ENCODE peak calls at places on chromosomes 6 and 20, in six cellular contexts. O is adrenal gland; W is psoas muscle; H is body of pancreas; G is CD8-positive, alpha-beta memory T cell; R is cardiac muscle cell. L is an unnamed sample.
A peak's percentile ranks its signal among the peaks of the same experiment; 100 is the strongest.

GRCh38 chr6:9136141-9136865 is 701.0 kb upstream of the SLC35B3 start:
- DNase-seq in O (no peak), W (no peak), H (no peak), G (no peak), R (no peak), L (no peak)

GRCh38 chr6:89597988-89598387 is 40.6 kb downstream of the LYRM2 start:
- DNase-seq in O (no peak), W (no peak), H (peak; percentile 16), G (no peak), R (peak; percentile 62), L (no peak)

GRCh38 chr20:49276895-49277785 is 717 bp downstream of the ZNFX1 start:
- DNase-seq in O (peak; percentile 59), W (peak; percentile 68), H (peak; percentile 43), G (peak; percentile 26), R (no peak), L (peak; percentile 19)

GRCh38 chr6:39823187-39823815 is 31.1 kb downstream of the DAAM2 start:
- DNase-seq in O (peak; percentile 62), W (peak; percentile 90), H (no peak), G (no peak), R (peak; percentile 38), L (no peak)

GRCh38 chr6:147695819-147696218 is 187.3 kb downstream of the SAMD5 start:
- DNase-seq in O (no peak), W (no peak), H (no peak), G (no peak), R (no peak), L (no peak)

GRCh38 chr6:27901801-27902200 is 10.4 kb downstream of the OR2B2 start:
- DNase-seq in O (no peak), W (no peak), H (no peak), G (no peak), R (peak; percentile 4), L (no peak)

GRCh38 chr6:147758305-147758704 is 249.8 kb downstream of the SAMD5 start:
- DNase-seq in O (no peak), W (no peak), H (no peak), G (no peak), R (no peak), L (no peak)

GRCh38 chr6:5638666-5639065 is 368.1 kb downstream of the NRN1 start:
- DNase-seq in O (no peak), W (no peak), H (no peak), G (no peak), R (no peak), L (no peak)

GRCh38 chr6:2111162-2111677 is 134.2 kb downstream of the GMDS start:
- DNase-seq in O (no peak), W (no peak), H (no peak), G (no peak), R (peak; percentile 82), L (no peak)

GRCh38 chr20:47821481-47822100 is 36.3 kb upstream of the SULF2 start:
- DNase-seq in O (no peak), W (no peak), H (no peak), G (no peak), R (no peak), L (no peak)

GRCh38 chr6:71419217-71419953 is 130.8 kb downstream of the OGFRL1 start:
- DNase-seq in O (no peak), W (no peak), H (peak; percentile 22), G (no peak), R (no peak), L (no peak)

GRCh38 chr6:39961178-39961577 is 26.9 kb upstream of the MOCS1 start:
- DNase-seq in O (no peak), W (no peak), H (no peak), G (no peak), R (peak; percentile 72), L (no peak)

GRCh38 chr20:8132632-8133587 is 844 bp downstream of the PLCB1 start:
- DNase-seq in O (peak; percentile 67), W (peak; percentile 80), H (peak; percentile 69), G (no peak), R (peak; percentile 51), L (no peak)

GRCh38 chr6:82025271-82025670 is 222.3 kb downstream of the IBTK start:
- DNase-seq in O (no peak), W (no peak), H (no peak), G (no peak), R (no peak), L (no peak)

GRCh38 chr6:87641065-87641692 is 51.2 kb downstream of the ORC3 start:
- DNase-seq in O (no peak), W (no peak), H (no peak), G (no peak), R (no peak), L (no peak)

GRCh38 chr6:106688177-106688951 is 59.0 kb downstream of the QRSL1 start:
- DNase-seq in O (no peak), W (no peak), H (no peak), G (no peak), R (no peak), L (no peak)

GRCh38 chr20:47710665-47711045 is 74.6 kb downstream of the SULF2 start:
- DNase-seq in O (no peak), W (no peak), H (no peak), G (no peak), R (no peak), L (no peak)

GRCh38 chr20:25277051-25277801 is 29.3 kb downstream of the PYGB start:
- DNase-seq in O (peak; percentile 15), W (peak; percentile 39), H (peak; percentile 9), G (no peak), R (no peak), L (no peak)

GRCh38 chr6:36659271-36659670 is 19.2 kb upstream of the CDKN1A start:
- DNase-seq in O (no peak), W (no peak), H (no peak), G (no peak), R (peak; percentile 98), L (no peak)

GRCh38 chr6:83417880-83418663 is 12.8 kb downstream of the ME1 start:
- DNase-seq in O (no peak), W (no peak), H (no peak), G (no peak), R (peak; percentile 81), L (no peak)

GRCh38 chr20:18254615-18255014 is 33.7 kb upstream of the ZNF133 start:
- DNase-seq in O (no peak), W (no peak), H (no peak), G (no peak), R (no peak), L (no peak)

GRCh38 chr20:41657655-41658054 is 39.5 kb upstream of the CHD6 start:
- DNase-seq in O (no peak), W (no peak), H (no peak), G (no peak), R (no peak), L (no peak)

GRCh38 chr6:113971786-113972185 is 838 bp upstream of the HDAC2 start:
- DNase-seq in O (no peak), W (no peak), H (no peak), G (no peak), R (peak; percentile 40), L (no peak)

GRCh38 chr20:11851646-11852045 is 66.0 kb upstream of the BTBD3 start:
- DNase-seq in O (no peak), W (no peak), H (no peak), G (no peak), R (no peak), L (no peak)

GRCh38 chr20:11350126-11351005 is 567.3 kb upstream of the BTBD3 start:
- DNase-seq in O (no peak), W (no peak), H (no peak), G (no peak), R (peak; percentile 89), L (no peak)

GRCh38 chr20:49660912-49661311 is 52.8 kb downstream of the B4GALT5 start:
- DNase-seq in O (no peak), W (no peak), H (no peak), G (no peak), R (no peak), L (no peak)

GRCh38 chr6:167569041-167569805 is 244.3 kb downstream of the TTLL2 start:
- DNase-seq in O (no peak), W (no peak), H (no peak), G (no peak), R (no peak), L (no peak)

GRCh38 chr6:142374965-142375733 is 73.3 kb downstream of the ADGRG6 start:
- DNase-seq in O (no peak), W (no peak), H (no peak), G (no peak), R (peak; percentile 80), L (no peak)

GRCh38 chr6:26365633-26365995 is 616 bp downstream of the BTN3A2 start:
- DNase-seq in O (no peak), W (no peak), H (no peak), G (no peak), R (no peak), L (no peak)

GRCh38 chr20:56515657-56516381 is 8.7 kb upstream of the FAM209A start:
- DNase-seq in O (no peak), W (no peak), H (no peak), G (no peak), R (peak; percentile 42), L (no peak)

GRCh38 chr6:41318648-41319565 is 16.5 kb upstream of the NCR2 start:
- DNase-seq in O (peak; percentile 80), W (peak; percentile 88), H (peak; percentile 76), G (peak; percentile 81), R (peak; percentile 88), L (peak; percentile 83)
- H3K4me3 ChIP-seq in O (no peak overlapping the region), W (peak overlapping the region; percentile 51), H (no peak overlapping the region), G (peak overlapping the region; percentile 34), R (no peak overlapping the region), L (no peak overlapping the region)

GRCh38 chr20:62045529-62046277 is 20.0 kb downstream of the TAF4 start:
- DNase-seq in O (no peak), W (no peak), H (no peak), G (no peak), R (no peak), L (no peak)
- H3K4me1 ChIP-seq in O (peaks cover 19% of the 10 kb centered on the region), W (peaks cover 12% of the 10 kb centered on the region), H (peaks cover 14% of the 10 kb centered on the region), G (no peaks in the 10 kb centered on the region), R (no peaks in the 10 kb centered on the region), L (no peaks in the 10 kb centered on the region)

GRCh38 chr6:33295621-33296369 is 2.9 kb downstream of the RGL2 start:
- DNase-seq in O (no peak), W (no peak), H (no peak), G (no peak), R (no peak), L (no peak)

GRCh38 chr6:33297956-33298772 is 578 bp downstream of the RGL2 start:
- DNase-seq in O (peak; percentile 90), W (peak; percentile 78), H (peak; percentile 59), G (peak; percentile 74), R (peak; percentile 87), L (peak; percentile 54)

GRCh38 chr6:33298773-33299236 is at the start of gene RGL2:
- DNase-seq in O (peak; percentile 85), W (peak; percentile 94), H (peak; percentile 82), G (no peak), R (peak; percentile 75), L (no peak)

GRCh38 chr6:33297406-33297955 is 1.3 kb downstream of the RGL2 start:
- DNase-seq in O (peak; percentile 70), W (peak; percentile 69), H (peak; percentile 62), G (no peak), R (no peak), L (no peak)

GRCh38 chr6:33296797-33297405 is 1.8 kb downstream of the RGL2 start:
- DNase-seq in O (no peak), W (no peak), H (no peak), G (no peak), R (no peak), L (no peak)
- H3K36me3 ChIP-seq in O (no peaks in the 10 kb centered on the region), W (peaks cover 55% of the 10 kb centered on the region), H (peaks cover 1% of the 10 kb centered on the region), G (peaks cover 22% of the 10 kb centered on the region), R (peaks cover 8% of the 10 kb centered on the region), L (peaks cover 39% of the 10 kb centered on the region)

GRCh38 chr6:31450736-31451135 is 47.2 kb upstream of the MICB start:
- DNase-seq in O (no peak), W (no peak), H (no peak), G (no peak), R (no peak), L (no peak)
- H3K4me3 ChIP-seq in O (no peak overlapping the region), W (no peak overlapping the region), H (no peak overlapping the region), G (no peak overlapping the region), R (no peak overlapping the region), L (no peak overlapping the region)

GRCh38 chr6:148758492-148758891 is 11.7 kb downstream of the UST start:
- DNase-seq in O (no peak), W (no peak), H (no peak), G (no peak), R (peak; percentile 23), L (no peak)
- H3K4me1 ChIP-seq in O (peaks cover 21% of the 10 kb centered on the region), W (no peaks in the 10 kb centered on the region), H (peaks cover 15% of the 10 kb centered on the region), G (peaks cover 34% of the 10 kb centered on the region), R (peaks cover 26% of the 10 kb centered on the region), L (peaks cover 37% of the 10 kb centered on the region)